ENCODE peak calls at places on chromosomes 1 and 21, in ten cellular contexts. J is stomach; I is mesendoderm; L is WERI-Rb-1; S is right cardiac atrium; U is A549; Y is CD8-positive, alpha-beta memory T cell; Q is endodermal cell; K is left lung; H is ascending aorta. V is an unnamed sample.

GRCh38 chr21:45981154-45981606 is 390 bp upstream of the COL6A1 start:
- DNase-seq in Y (peak; percentile 44), Q (peak; percentile 96), J (peak; percentile 64), K (peak; percentile 84), I (peak; percentile 97), S (peak; percentile 94), H (no peak), U (peak; percentile 81), L (peak; percentile 90), V (peak; percentile 3)

GRCh38 chr1:167722152-167722869 is 529 bp downstream of the MPZL1 start:
- DNase-seq in K (no peak), U (peak; percentile 41), Q (peak; percentile 81), Y (peak; percentile 3), I (peak; percentile 63), S (no peak), H (no peak), J (peak; percentile 60), L (peak; percentile 31), V (no peak)

GRCh38 chr21:35191128-35191527 is 142.0 kb upstream of the RUNX1 start:
- DNase-seq in I (no peak), K (no peak), U (no peak), Q (no peak), H (no peak), L (no peak), J (no peak), S (no peak), Y (no peak), V (no peak)

GRCh38 chr1:9494936-9495758 is 44.1 kb upstream of the SLC25A33 start:
- DNase-seq in J (peak; percentile 71), H (no peak), L (peak; percentile 67), S (peak; percentile 86), I (peak; percentile 68), Q (peak; percentile 90), K (peak; percentile 93), U (peak; percentile 60), Y (peak; percentile 49), V (no peak)

GRCh38 chr1:235834620-235835019 is 32.1 kb downstream of the LYST start:
- DNase-seq in Q (no peak), K (no peak), L (no peak), U (no peak), H (no peak), I (no peak), J (no peak), Y (no peak), S (no peak), V (no peak)

GRCh38 chr21:43585924-43586411 is 73.3 kb downstream of the HSF2BP start:
- DNase-seq in S (peak; percentile 53), I (peak; percentile 92), U (peak; percentile 98), J (peak; percentile 79), K (no peak), H (no peak), Y (no peak), L (no peak), Q (peak; percentile 75), V (peak; percentile 98)

GRCh38 chr1:197619008-197619640 is 156.2 kb downstream of the DENND1B start:
- DNase-seq in L (no peak), H (no peak), Q (no peak), J (no peak), Y (no peak), I (peak; percentile 16), U (peak; percentile 31), K (no peak), S (no peak), V (no peak)

GRCh38 chr1:8448906-8449661 is 131.2 kb downstream of the SLC45A1 start:
- DNase-seq in J (no peak), I (no peak), Q (no peak), U (no peak), L (no peak), Y (no peak), S (peak; percentile 68), H (no peak), K (no peak), V (peak; percentile 39)

GRCh38 chr1:8419172-8419571 is 101.3 kb downstream of the SLC45A1 start:
- DNase-seq in H (no peak), Y (no peak), U (no peak), Q (no peak), J (no peak), S (no peak), K (no peak), I (no peak), L (no peak), V (no peak)

GRCh38 chr1:207172885-207173284 is 68.9 kb downstream of the C4BPA start:
- DNase-seq in I (no peak), L (no peak), Y (no peak), H (no peak), J (no peak), S (no peak), K (no peak), Q (no peak), U (no peak), V (no peak)

GRCh38 chr1:21666572-21667320 is 2.4 kb downstream of the RAP1GAP start:
- DNase-seq in K (no peak), Y (no peak), I (no peak), S (no peak), H (no peak), L (peak; percentile 76), U (no peak), J (peak; percentile 31), Q (no peak), V (no peak)

GRCh38 chr1:198657550-198658064 is 18.8 kb downstream of the PTPRC start:
- DNase-seq in U (peak; percentile 61), K (no peak), S (no peak), Y (no peak), J (no peak), H (no peak), L (no peak), Q (no peak), I (no peak), V (peak; percentile 86)

GRCh38 chr1:91891486-91891885 is 5.5 kb upstream of the TGFBR3 start:
- DNase-seq in H (no peak), J (no peak), K (no peak), L (no peak), Y (no peak), U (no peak), I (no peak), Q (no peak), S (no peak), V (no peak)

GRCh38 chr1:245805503-245805902 is 650.7 kb downstream of the KIF26B start:
- DNase-seq in Y (no peak), S (no peak), Q (no peak), U (no peak), L (no peak), J (no peak), K (no peak), I (no peak), H (no peak), V (no peak)
- H3K27ac ChIP-seq in Y (no peak overlapping the region), S (no peak overlapping the region), Q (no peak overlapping the region), U (no peak overlapping the region), L (no peak overlapping the region), J (no peak overlapping the region), K (no peak overlapping the region), I (no peak overlapping the region), H (no peak overlapping the region), V (no peak overlapping the region)

GRCh38 chr21:44951186-44951915 is 11.5 kb downstream of the SLX9 start:
- DNase-seq in Y (no peak), K (peak; percentile 51), H (no peak), J (no peak), U (no peak), Q (no peak), S (peak; percentile 46), I (no peak), L (no peak), V (no peak)
- H3K27ac ChIP-seq in Y (no peak overlapping the region), K (no peak overlapping the region), H (peak overlapping the region; percentile 96), J (no peak overlapping the region), U (no peak overlapping the region), Q (no peak overlapping the region), S (no peak overlapping the region), I (no peak overlapping the region), L (peak overlapping the region; percentile 78), V (no peak overlapping the region)

DNA sequence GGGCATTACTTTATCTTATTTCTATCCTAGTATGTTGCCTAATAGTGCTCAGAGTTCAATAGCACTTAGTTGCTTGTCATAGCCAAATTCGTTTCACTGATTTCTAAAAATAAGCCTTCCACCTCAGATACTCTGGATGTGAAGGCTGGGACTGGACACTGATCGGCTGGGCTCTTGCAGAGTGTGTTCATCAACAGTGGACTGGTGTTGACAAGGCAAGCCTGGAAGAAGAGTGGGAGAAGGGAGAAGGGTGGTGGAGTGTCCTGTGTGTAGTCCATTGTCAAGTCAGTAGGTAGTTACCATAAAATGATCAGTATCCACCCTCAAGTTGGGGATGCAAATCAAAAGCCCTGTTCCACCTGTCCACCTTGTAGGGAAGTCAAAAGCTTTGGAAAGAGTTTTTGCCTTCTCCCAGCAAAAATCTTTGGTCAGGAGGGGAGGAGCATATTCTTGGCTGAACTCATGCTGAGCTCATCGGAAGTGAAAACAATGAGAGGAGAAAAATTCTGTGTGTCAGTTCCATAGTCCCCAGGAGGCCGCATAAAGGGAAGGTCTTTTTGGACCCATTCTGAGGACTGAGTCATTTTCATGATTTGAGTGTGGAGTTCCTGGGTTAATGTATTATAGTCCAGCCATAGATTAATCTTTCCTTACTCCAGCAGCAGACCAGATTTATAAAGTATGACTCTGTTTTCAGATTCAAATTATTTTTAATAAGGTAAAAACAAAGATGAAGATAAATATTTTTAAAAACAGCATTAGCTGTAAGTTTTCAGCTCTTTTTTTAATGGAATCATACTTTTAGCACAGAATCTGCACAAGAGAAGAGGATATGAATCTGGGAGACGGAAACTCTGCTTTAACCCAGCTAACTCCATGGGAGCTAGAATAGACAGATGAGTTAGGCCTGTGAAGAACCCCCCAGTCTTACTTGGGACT is 99.4 kb upstream of the BMP8A start:
- DNase-seq in U (peak; percentile 75), I (peak; percentile 80), H (no peak), Y (no peak), S (peak; percentile 57), L (no peak), Q (no peak), J (no peak), K (no peak), V (no peak)
- H3K27ac ChIP-seq in U (peak overlapping the region; percentile 89), I (peak overlapping the region; percentile 81), H (peak overlapping the region; percentile 81), Y (peak overlapping the region; percentile 40), S (peak overlapping the region; percentile 96), L (no peak overlapping the region), Q (peak overlapping the region; percentile 34), J (peak overlapping the region; percentile 88), K (peak overlapping the region; percentile 69), V (peak overlapping the region; percentile 80)

GRCh38 chr1:201740609-201741231 is 88.2 kb upstream of the IPO9 start:
- DNase-seq in Y (no peak), L (no peak), J (no peak), Q (peak; percentile 80), K (no peak), U (no peak), S (no peak), H (no peak), I (peak; percentile 54), V (no peak)

GRCh38 chr1:201741763-201742342 is 87.1 kb upstream of the IPO9 start:
- DNase-seq in H (no peak), K (no peak), S (no peak), J (no peak), Y (no peak), Q (no peak), U (no peak), L (no peak), I (no peak), V (peak; percentile 40)

GRCh38 chr1:201739054-201739453 is 89.9 kb upstream of the IPO9 start:
- DNase-seq in Y (no peak), Q (no peak), L (no peak), H (no peak), J (no peak), K (no peak), U (no peak), I (peak; percentile 45), S (no peak), V (no peak)

GRCh38 chr1:201739492-201740085 is 89.4 kb upstream of the IPO9 start:
- DNase-seq in L (no peak), S (peak; percentile 81), J (peak; percentile 83), H (no peak), K (peak; percentile 83), I (peak; percentile 90), U (no peak), Y (peak; percentile 11), Q (peak; percentile 91), V (no peak)

GRCh38 chr1:201740086-201740541 is 88.8 kb upstream of the IPO9 start:
- DNase-seq in H (no peak), S (peak; percentile 57), Q (peak; percentile 86), K (no peak), U (no peak), Y (no peak), I (peak; percentile 72), J (no peak), L (no peak), V (no peak)
- H3K27ac ChIP-seq in H (peak overlapping the region; percentile 97), S (peak overlapping the region; percentile 40), Q (no peak overlapping the region), K (peak overlapping the region; percentile 41), U (no peak overlapping the region), Y (peak overlapping the region; percentile 7), I (peak overlapping the region; percentile 68), J (peak overlapping the region; percentile 76), L (no peak overlapping the region), V (peak overlapping the region; percentile 53)

V was measured in epithelial cell of prostate.